ENCODE peak calls at places on chromosomes 13 and 19, in four cellular contexts. M is PC-3, S is PC-9, J is breast epithelium. T is an unnamed sample. For H3K27me3, the result is how much of the 10 kb centered on the place peaks cover.

GRCh38 chr13:29434217-29434940 is 161.1 kb downstream of the SLC7A1 start:
- DNase-seq in M (no peak), S (no peak), J (no peak), T (no peak)

GRCh38 chr13:36421447-36421846 is 10.8 kb upstream of the CCNA1 start:
- DNase-seq in M (peak), S (peak), J (no peak), T (no peak)

GRCh38 chr19:6738726-6739389 is 622 bp upstream of the TRIP10 start:
- DNase-seq in M (no peak), S (no peak), J (no peak), T (no peak)

GRCh38 chr19:19643158-19644053 is at the start of gene GMIP:
- DNase-seq in M (peak), S (peak), J (peak), T (no peak)

GRCh38 chr13:87667686-87668085 is 3.5 kb upstream of the SLITRK5 start:
- DNase-seq in M (peak), S (no peak), J (no peak), T (no peak)

GRCh38 chr13:80160110-80160509 is 180.8 kb downstream of the SPRY2 start:
- DNase-seq in M (no peak), S (no peak), J (no peak), T (no peak)

GRCh38 chr19:13043285-13043684 is 48.0 kb downstream of the NFIX start:
- DNase-seq in M (no peak), S (no peak), J (no peak), T (no peak)

GRCh38 chr19:11806354-11807098 is 7.5 kb upstream of the ZNF440 start:
- DNase-seq in M (no peak), S (no peak), J (no peak), T (no peak)

GRCh38 chr19:49059056-49059455 is 1.5 kb upstream of the CGB7 start:
- DNase-seq in M (no peak), S (no peak), J (no peak), T (no peak)

GRCh38 chr19:5661483-5661882 is 18.8 kb downstream of the MICOS13 start:
- DNase-seq in M (no peak), S (no peak), J (no peak), T (no peak)

GRCh38 chr13:75518439-75519088 is 19.1 kb downstream of the COMMD6 start:
- DNase-seq in M (no peak), S (no peak), J (no peak), T (no peak)

GRCh38 chr13:52784591-52785340 is 45.1 kb upstream of the CNMD start:
- DNase-seq in M (no peak), S (no peak), J (no peak), T (no peak)

GRCh38 chr19:46428278-46429141 is at the start of gene PNMA8C:
- DNase-seq in M (no peak), S (no peak), J (no peak), T (no peak)

GRCh38 chr13:28623782-28624706 is 34.9 kb upstream of the POMP start:
- DNase-seq in M (no peak), S (no peak), J (no peak), T (no peak)

GRCh38 chr13:114101325-114101821 is 31.1 kb downstream of the RASA3 start:
- DNase-seq in M (no peak), S (no peak), J (peak), T (no peak)

GRCh38 chr19:34838248-34838647 is 65.2 kb upstream of the ZNF599 start:
- DNase-seq in M (peak), S (no peak), J (no peak), T (no peak)

GRCh38 chr19:55306712-55307111 is 18.4 kb downstream of the TMEM150B start:
- DNase-seq in M (no peak), S (no peak), J (no peak), T (no peak)

GRCh38 chr13:110758195-110758594 is 44.7 kb downstream of the ING1 start:
- DNase-seq in M (peak), S (no peak), J (no peak), T (no peak)

GRCh38 chr13:98368019-98368418 is 190.9 kb upstream of the RNF113B start:
- DNase-seq in M (no peak), S (peak), J (no peak), T (peak)

GRCh38 chr13:109586509-109587346 is 199.7 kb downstream of the IRS2 start:
- DNase-seq in M (no peak), S (peak), J (no peak), T (no peak)

GRCh38 chr19:35247526-35248309 is 1.1 kb upstream of the LSR start:
- DNase-seq in M (peak), S (peak), J (peak), T (peak)

GRCh38 chr19:17908244-17908643 is 24.6 kb upstream of the CCDC124 start:
- DNase-seq in M (no peak), S (no peak), J (no peak), T (no peak)
- H3K27me3 ChIP-seq in M (under half), S (under half), J (under half), T (under half)

DNA sequence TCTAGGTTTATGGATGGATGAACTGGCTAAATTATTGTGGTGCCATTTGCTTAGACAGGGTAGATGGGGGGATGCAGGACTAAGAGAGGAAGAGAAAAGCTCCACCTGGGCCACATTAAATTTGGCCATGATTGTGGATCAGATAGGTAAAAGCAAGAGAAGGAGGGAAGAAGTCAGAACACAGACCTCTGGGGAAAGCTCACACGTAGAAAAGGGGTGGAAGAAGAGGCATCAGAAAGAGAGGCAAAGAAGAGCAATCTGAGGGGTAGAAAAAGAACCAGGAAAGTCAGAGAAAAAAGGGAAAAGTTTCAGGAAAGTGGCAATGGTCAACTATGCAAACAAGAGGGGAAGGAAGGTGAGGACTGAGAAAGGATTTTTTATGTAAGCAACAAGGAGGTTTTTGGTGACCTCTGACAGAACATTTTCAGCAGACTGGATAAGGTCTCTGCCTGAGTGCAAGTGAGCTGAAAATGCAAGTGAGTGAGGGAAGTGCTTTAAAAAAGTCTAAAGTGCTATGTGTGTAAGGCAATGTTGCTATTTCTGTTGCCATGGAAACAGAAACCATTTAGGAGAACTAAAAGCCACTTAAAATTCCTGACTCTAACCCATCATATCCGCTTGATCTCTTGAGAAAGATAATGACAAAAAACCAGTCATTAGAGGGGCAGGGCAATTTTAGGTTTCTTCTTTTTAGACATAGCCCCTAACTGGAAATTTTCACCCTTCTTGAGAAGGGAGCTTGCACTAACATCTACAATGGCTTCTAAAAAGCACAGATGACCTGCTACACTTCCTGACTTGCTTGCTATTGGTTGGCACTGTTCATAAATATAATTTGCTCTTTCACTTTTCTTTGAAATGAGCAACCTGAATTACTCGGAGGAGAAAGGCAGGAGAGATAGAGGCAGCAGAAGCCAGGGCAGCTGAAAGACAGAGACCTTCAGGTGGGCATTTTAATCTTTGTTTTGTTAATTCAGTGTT is at the start of gene CYSLTR2:
- DNase-seq in M (no peak), S (no peak), J (no peak), T (peak)
- H3K4me3 ChIP-seq in M (no peak), S (no peak), J (no peak), T (no peak)

GRCh38 chr19:18587561-18587960 is 1.0 kb upstream of the REX1BD start:
- DNase-seq in M (no peak), S (no peak), J (no peak), T (no peak)

GRCh38 chr19:18588611-18589379 is at the start of gene REX1BD:
- DNase-seq in M (peak), S (peak), J (peak), T (no peak)

GRCh38 chr19:18587962-18588610 is 512 bp upstream of the REX1BD start:
- DNase-seq in M (no peak), S (no peak), J (no peak), T (no peak)

GRCh38 chr19:18590273-18591272 is 2.0 kb downstream of the REX1BD start:
- DNase-seq in M (no peak), S (no peak), J (no peak), T (peak)

DNA sequence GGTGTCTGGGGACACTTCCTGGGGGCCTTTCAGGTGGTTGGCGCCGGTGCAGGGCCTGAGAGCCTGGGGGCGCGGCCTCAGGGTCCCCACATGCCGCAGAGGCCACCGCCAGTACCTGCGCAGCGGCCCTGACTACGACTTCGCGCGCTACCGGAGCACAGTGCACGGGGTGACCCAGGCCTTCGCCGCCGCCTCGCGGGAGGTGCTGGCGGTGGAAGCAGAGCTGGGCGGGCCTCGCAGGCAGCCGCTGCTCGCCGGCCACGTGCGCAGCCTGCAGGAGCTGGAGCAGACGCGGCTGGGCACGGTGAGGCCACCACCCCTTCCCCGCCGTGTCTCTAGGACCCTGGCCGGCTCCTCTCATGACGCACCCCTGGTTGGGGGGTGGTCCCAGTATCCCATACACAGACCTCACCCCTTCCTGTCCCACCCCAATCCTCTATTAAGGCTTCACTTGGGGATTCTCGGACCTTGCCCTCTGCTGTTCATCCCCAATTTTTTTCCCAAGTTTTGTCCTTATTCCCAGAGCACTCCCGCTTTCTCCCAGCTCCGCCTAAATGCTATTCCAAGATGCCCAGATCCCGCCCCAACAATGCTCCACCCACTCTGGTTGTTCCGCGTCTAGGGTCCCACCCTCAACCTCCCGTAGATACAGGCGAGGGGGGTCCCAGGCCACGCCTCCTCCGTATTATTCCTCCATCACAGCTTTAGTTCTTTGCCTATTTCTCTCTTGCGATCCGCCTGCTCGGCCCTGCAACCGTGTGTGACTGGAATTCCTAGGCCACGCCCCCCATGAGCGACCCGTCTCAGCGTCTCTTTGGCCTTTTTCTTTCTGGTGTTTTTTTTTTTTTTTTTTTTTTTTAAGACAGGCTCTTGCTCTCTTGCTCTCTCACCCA is 1.0 kb downstream of the REX1BD start:
- DNase-seq in M (peak), S (peak), J (peak), T (no peak)
- TF ChIP-seq CTCF in M (no peak), S (no peak), J (no peak), T (no peak)

GRCh38 chr13:112929778-112930055 is 39.3 kb upstream of the MCF2L start:
- DNase-seq in M (no peak), S (no peak), J (no peak), T (no peak)

GRCh38 chr13:112930192-112930591 is 38.8 kb upstream of the MCF2L start:
- DNase-seq in M (no peak), S (no peak), J (no peak), T (no peak)

GRCh38 chr13:112928020-112928931 is 40.7 kb upstream of the MCF2L start:
- DNase-seq in M (no peak), S (no peak), J (no peak), T (no peak)

GRCh38 chr13:112931028-112931934 is 37.7 kb upstream of the MCF2L start:
- DNase-seq in M (peak), S (peak), J (peak), T (peak)

DNA sequence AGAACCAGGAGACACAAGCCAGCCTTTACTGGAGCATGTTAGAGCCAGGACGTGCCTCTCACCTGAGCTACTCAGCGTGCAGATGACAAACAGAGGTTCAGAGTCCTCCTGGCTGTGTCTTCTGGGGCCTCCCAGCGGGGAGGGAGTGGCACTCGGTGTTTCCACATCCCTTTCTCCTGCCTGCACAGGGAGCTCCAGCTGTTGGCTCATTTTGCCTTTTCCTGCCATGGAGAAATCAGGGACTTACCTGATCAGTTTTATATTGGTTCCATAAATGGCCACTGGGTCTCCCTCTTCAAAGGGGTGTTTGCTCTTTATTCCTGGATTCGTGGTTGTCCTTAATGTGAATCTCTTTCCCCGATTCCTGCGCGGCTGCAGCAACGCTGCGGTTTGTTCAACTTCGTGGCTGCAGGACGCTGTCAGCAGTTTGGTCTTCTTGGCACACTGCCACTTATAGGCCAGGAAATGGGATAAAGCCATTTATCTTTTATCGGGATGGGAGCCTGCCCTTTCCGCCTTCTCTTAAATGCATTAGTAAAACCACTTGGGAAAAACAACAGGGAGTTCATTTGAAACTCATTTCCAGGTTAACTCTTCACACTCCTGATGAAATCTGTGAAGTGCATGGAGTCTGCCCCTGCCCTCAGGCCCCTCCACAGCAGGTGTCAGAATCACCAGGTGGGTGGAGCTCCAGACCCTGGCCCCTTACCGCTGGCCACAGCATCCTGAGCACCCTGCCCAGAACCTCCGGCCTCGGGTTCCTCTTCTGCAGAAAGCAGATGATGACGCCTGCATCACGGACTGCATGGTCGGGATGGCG is 39.8 kb upstream of the MCF2L start:
- DNase-seq in M (no peak), S (no peak), J (no peak), T (no peak)
- H3K27me3 ChIP-seq in M (under half), S (half or more), J (under half), T (under half)

GRCh38 chr19:7869453-7869909 is 4.7 kb downstream of the PRR36 start:
- DNase-seq in M (peak), S (peak), J (peak), T (no peak)
- H3K4me3 ChIP-seq in M (peak), S (peak), J (peak), T (peak)

GRCh38 chr13:100827489-100828000 is 152.9 kb upstream of the TMTC4 start:
- DNase-seq in M (peak), S (no peak), J (no peak), T (no peak)

GRCh38 chr13:100825551-100825950 is 151.0 kb upstream of the TMTC4 start:
- DNase-seq in M (peak), S (no peak), J (no peak), T (no peak)

GRCh38 chr13:100826441-100826840 is 151.8 kb upstream of the TMTC4 start:
- DNase-seq in M (no peak), S (no peak), J (no peak), T (no peak)

GRCh38 chr13:100833427-100833826 is 158.8 kb upstream of the TMTC4 start:
- DNase-seq in M (no peak), S (no peak), J (no peak), T (no peak)

GRCh38 chr13:100828226-100828625 is 153.6 kb upstream of the TMTC4 start:
- DNase-seq in M (no peak), S (no peak), J (no peak), T (no peak)
- TF ChIP-seq CTCF in M (peak), S (no peak), J (no peak), T (no peak)